ENCODE peak calls at places on chromosomes 1 and 21, in six cellular contexts. S, R, W, H, Y and O are unnamed samples.

GRCh38 chr1:5351366-5351765 is 640.9 kb downstream of the NPHP4 start:
- DNase-seq in S (no peak), R (no peak), W (no peak), H (no peak), Y (no peak), O (no peak)

GRCh38 chr21:35352066-35352770 is 303.1 kb upstream of the RUNX1 start:
- DNase-seq in S (no peak), R (no peak), W (no peak), H (peak; percentile 60), Y (no peak), O (no peak)

GRCh38 chr1:107926436-107927080 is 38.4 kb downstream of the VAV3 start:
- DNase-seq in S (no peak), R (no peak), W (no peak), H (no peak), Y (no peak), O (no peak)

GRCh38 chr1:152159144-152159543 is at the start of gene RPTN:
- DNase-seq in S (no peak), R (no peak), W (no peak), H (no peak), Y (no peak), O (no peak)

GRCh38 chr1:171501305-171502021 is 16.1 kb downstream of the PRRC2C start:
- DNase-seq in S (no peak), R (no peak), W (no peak), H (no peak), Y (no peak), O (no peak)

GRCh38 chr1:178051071-178051470 is 42.8 kb upstream of the RASAL2 start:
- DNase-seq in S (no peak), R (no peak), W (no peak), H (no peak), Y (no peak), O (no peak)

GRCh38 chr1:243216741-243217140 is 38.3 kb downstream of the CEP170 start:
- DNase-seq in S (no peak), R (no peak), W (no peak), H (no peak), Y (no peak), O (no peak)

GRCh38 chr21:39456665-39457064 is 4.9 kb downstream of the SH3BGR start:
- DNase-seq in S (no peak), R (no peak), W (no peak), H (no peak), Y (no peak), O (no peak)

GRCh38 chr21:17538576-17538975 is 25.7 kb downstream of the CXADR start:
- DNase-seq in S (no peak), R (no peak), W (no peak), H (no peak), Y (no peak), O (no peak)

GRCh38 chr1:7403265-7404045 is 367.6 kb upstream of the VAMP3 start:
- DNase-seq in S (no peak), R (no peak), W (no peak), H (no peak), Y (no peak), O (no peak)

GRCh38 chr21:42523211-42523610 is 9.6 kb downstream of the SLC37A1 start:
- DNase-seq in S (no peak), R (no peak), W (no peak), H (no peak), Y (no peak), O (no peak)

GRCh38 chr1:35886606-35887431 is 3.8 kb downstream of the AGO1 start:
- DNase-seq in S (no peak), R (no peak), W (no peak), H (no peak), Y (no peak), O (no peak)

GRCh38 chr1:238589843-238590435 is 699.2 kb upstream of the ZP4 start:
- DNase-seq in S (peak; percentile 62), R (no peak), W (no peak), H (peak; percentile 68), Y (no peak), O (no peak)

GRCh38 chr1:65277605-65278343 is 31.6 kb upstream of the DNAJC6 start:
- DNase-seq in S (no peak), R (no peak), W (no peak), H (no peak), Y (no peak), O (no peak)